ENCODE peak calls at places on chromosomes 11 and 22, in nine cellular contexts. One of them, this sample, is unnamed.

GRCh38 chr11:19557720-19558140 is 154.9 kb upstream of the NAV2 start:
- DNase-seq in right atrium auricular region: peak; percentile 87
- DNase-seq in Caco-2: peak; percentile 84
- DNase-seq in K562: peak; percentile 78
- DNase-seq in astrocyte: peak; percentile 23
- DNase-seq in stomach: peak; percentile 81
- DNase-seq in brain microvascular endothelial cell: peak; percentile 68
- DNase-seq in transverse colon: peak; percentile 88
- DNase-seq in hepatocyte: peak; percentile 90
- DNase-seq in this sample: no peak

GRCh38 chr22:21587803-21588611 is 20.5 kb downstream of the UBE2L3 start:
- DNase-seq in brain microvascular endothelial cell: no peak
- DNase-seq in transverse colon: peak; percentile 22
- DNase-seq in right atrium auricular region: no peak
- DNase-seq in hepatocyte: no peak
- DNase-seq in stomach: no peak
- DNase-seq in astrocyte: peak; percentile 75
- DNase-seq in K562: peak; percentile 74
- DNase-seq in Caco-2: no peak
- DNase-seq in this sample: peak; percentile 8

GRCh38 chr11:117197516-117198456 is 1.4 kb upstream of the TAGLN start:
- DNase-seq in K562: peak; percentile 56
- DNase-seq in hepatocyte: peak; percentile 36
- DNase-seq in stomach: peak; percentile 57
- DNase-seq in Caco-2: no peak
- DNase-seq in right atrium auricular region: no peak
- DNase-seq in astrocyte: no peak
- DNase-seq in brain microvascular endothelial cell: no peak
- DNase-seq in transverse colon: peak; percentile 71
- DNase-seq in this sample: no peak

GRCh38 chr11:19060629-19061028 is at the start of gene MRGPRX2:
- DNase-seq in right atrium auricular region: no peak
- DNase-seq in brain microvascular endothelial cell: no peak
- DNase-seq in astrocyte: no peak
- DNase-seq in hepatocyte: no peak
- DNase-seq in transverse colon: no peak
- DNase-seq in stomach: no peak
- DNase-seq in K562: no peak
- DNase-seq in Caco-2: no peak
- DNase-seq in this sample: no peak

GRCh38 chr11:106697058-106697457 is 321.2 kb downstream of the GUCY1A2 start:
- DNase-seq in hepatocyte: peak; percentile 4
- DNase-seq in right atrium auricular region: no peak
- DNase-seq in brain microvascular endothelial cell: peak; percentile 57
- DNase-seq in Caco-2: no peak
- DNase-seq in K562: no peak
- DNase-seq in transverse colon: no peak
- DNase-seq in stomach: no peak
- DNase-seq in astrocyte: peak; percentile 87
- DNase-seq in this sample: peak; percentile 28

GRCh38 chr11:84129961-84130576 is 843.9 kb upstream of the CCDC90B start:
- DNase-seq in brain microvascular endothelial cell: no peak
- DNase-seq in right atrium auricular region: no peak
- DNase-seq in transverse colon: no peak
- DNase-seq in astrocyte: no peak
- DNase-seq in Caco-2: no peak
- DNase-seq in stomach: no peak
- DNase-seq in K562: no peak
- DNase-seq in hepatocyte: no peak
- DNase-seq in this sample: no peak

GRCh38 chr11:82790723-82791487 is 57.2 kb upstream of the FAM181B start:
- DNase-seq in hepatocyte: peak; percentile 14
- DNase-seq in Caco-2: no peak
- DNase-seq in transverse colon: no peak
- DNase-seq in brain microvascular endothelial cell: no peak
- DNase-seq in astrocyte: peak; percentile 53
- DNase-seq in stomach: no peak
- DNase-seq in right atrium auricular region: no peak
- DNase-seq in K562: peak; percentile 32
- DNase-seq in this sample: no peak

GRCh38 chr11:35030716-35031213 is 108.2 kb upstream of the CD44 start:
- DNase-seq in K562: peak; percentile 54
- DNase-seq in stomach: no peak
- DNase-seq in right atrium auricular region: peak; percentile 83
- DNase-seq in brain microvascular endothelial cell: peak; percentile 98
- DNase-seq in astrocyte: peak; percentile 95
- DNase-seq in Caco-2: no peak
- DNase-seq in hepatocyte: peak; percentile 69
- DNase-seq in transverse colon: peak; percentile 25
- DNase-seq in this sample: peak; percentile 79

GRCh38 chr22:40487663-40488249 is 117.4 kb downstream of the SGSM3 start:
- DNase-seq in right atrium auricular region: no peak
- DNase-seq in Caco-2: no peak
- DNase-seq in stomach: no peak
- DNase-seq in hepatocyte: peak; percentile 28
- DNase-seq in astrocyte: no peak
- DNase-seq in brain microvascular endothelial cell: no peak
- DNase-seq in K562: peak; percentile 20
- DNase-seq in transverse colon: no peak
- DNase-seq in this sample: no peak

GRCh38 chr11:32081129-32081641 is 9.7 kb upstream of the RCN1 start:
- DNase-seq in astrocyte: peak; percentile 47
- DNase-seq in brain microvascular endothelial cell: peak; percentile 40
- DNase-seq in right atrium auricular region: no peak
- DNase-seq in Caco-2: no peak
- DNase-seq in transverse colon: no peak
- DNase-seq in stomach: no peak
- DNase-seq in hepatocyte: peak; percentile 35
- DNase-seq in K562: no peak
- DNase-seq in this sample: no peak

GRCh38 chr11:60363542-60364525 is 14.5 kb upstream of the MS4A7 start:
- DNase-seq in astrocyte: peak; percentile 9
- DNase-seq in hepatocyte: peak; percentile 71
- DNase-seq in K562: peak; percentile 48
- DNase-seq in right atrium auricular region: peak; percentile 78
- DNase-seq in Caco-2: peak; percentile 55
- DNase-seq in transverse colon: peak; percentile 76
- DNase-seq in brain microvascular endothelial cell: peak; percentile 59
- DNase-seq in stomach: peak; percentile 71
- DNase-seq in this sample: peak; percentile 2

GRCh38 chr22:32469799-32470212 is 4.8 kb upstream of the FBXO7 start:
- DNase-seq in transverse colon: peak; percentile 10
- DNase-seq in hepatocyte: peak; percentile 55
- DNase-seq in astrocyte: peak; percentile 57
- DNase-seq in stomach: no peak
- DNase-seq in brain microvascular endothelial cell: peak; percentile 76
- DNase-seq in K562: peak; percentile 47
- DNase-seq in Caco-2: no peak
- DNase-seq in right atrium auricular region: no peak
- DNase-seq in this sample: peak; percentile 74

GRCh38 chr11:66066751-66067150 is 3.3 kb upstream of the PACS1 start:
- DNase-seq in right atrium auricular region: no peak
- DNase-seq in K562: no peak
- DNase-seq in astrocyte: no peak
- DNase-seq in Caco-2: no peak
- DNase-seq in transverse colon: no peak
- DNase-seq in brain microvascular endothelial cell: no peak
- DNase-seq in hepatocyte: no peak
- DNase-seq in stomach: no peak
- DNase-seq in this sample: no peak

GRCh38 chr11:60847281-60847680 is 5.4 kb downstream of the CCDC86 start:
- DNase-seq in stomach: no peak
- DNase-seq in right atrium auricular region: no peak
- DNase-seq in hepatocyte: no peak
- DNase-seq in astrocyte: no peak
- DNase-seq in transverse colon: no peak
- DNase-seq in Caco-2: no peak
- DNase-seq in brain microvascular endothelial cell: no peak
- DNase-seq in K562: no peak
- DNase-seq in this sample: no peak

GRCh38 chr22:20238567-20239062 is 29.5 kb downstream of the RTN4R start:
- DNase-seq in astrocyte: no peak
- DNase-seq in Caco-2: peak; percentile 70
- DNase-seq in stomach: peak; percentile 77
- DNase-seq in right atrium auricular region: no peak
- DNase-seq in transverse colon: peak; percentile 44
- DNase-seq in K562: peak; percentile 99
- DNase-seq in hepatocyte: peak; percentile 75
- DNase-seq in brain microvascular endothelial cell: no peak
- DNase-seq in this sample: no peak

GRCh38 chr11:1706634-1707400 is 9.8 kb downstream of the KRTAP5-6 start:
- DNase-seq in transverse colon: no peak
- DNase-seq in brain microvascular endothelial cell: no peak
- DNase-seq in right atrium auricular region: no peak
- DNase-seq in stomach: no peak
- DNase-seq in K562: no peak
- DNase-seq in Caco-2: peak; percentile 20
- DNase-seq in hepatocyte: peak; percentile 23
- DNase-seq in astrocyte: no peak
- DNase-seq in this sample: no peak
- TF ChIP-seq CTCF in transverse colon: no peak
- TF ChIP-seq CTCF in brain microvascular endothelial cell: no peak
- TF ChIP-seq CTCF in right atrium auricular region: peak; percentile 28
- TF ChIP-seq CTCF in stomach: no peak
- TF ChIP-seq CTCF in K562: peak; percentile 58
- TF ChIP-seq CTCF in Caco-2: no peak
- TF ChIP-seq CTCF in hepatocyte: peak; percentile 15
- TF ChIP-seq CTCF in astrocyte: no peak
- TF ChIP-seq CTCF in this sample: peak; percentile 32

GRCh38 chr22:44496844-44497217 is 1.2 kb downstream of the RTL6 start:
- DNase-seq in K562: no peak
- DNase-seq in Caco-2: no peak
- DNase-seq in transverse colon: no peak
- DNase-seq in stomach: no peak
- DNase-seq in brain microvascular endothelial cell: no peak
- DNase-seq in hepatocyte: no peak
- DNase-seq in astrocyte: no peak
- DNase-seq in right atrium auricular region: peak; percentile 54
- DNase-seq in this sample: no peak
- H3K4me3 ChIP-seq in K562: no peak overlapping the region
- H3K4me3 ChIP-seq in Caco-2: no peak overlapping the region
- H3K4me3 ChIP-seq in transverse colon: peak overlapping the region; percentile 88
- H3K4me3 ChIP-seq in stomach: peak overlapping the region; percentile 65
- H3K4me3 ChIP-seq in brain microvascular endothelial cell: no peak overlapping the region
- H3K4me3 ChIP-seq in hepatocyte: no peak overlapping the region
- H3K4me3 ChIP-seq in astrocyte: peak overlapping the region; percentile 70
- H3K4me3 ChIP-seq in right atrium auricular region: peak overlapping the region; percentile 86
- H3K4me3 ChIP-seq in this sample: peak overlapping the region; percentile 53

GRCh38 chr11:9852465-9852864 is 188.6 kb downstream of the SWAP70 start:
- DNase-seq in brain microvascular endothelial cell: peak; percentile 35
- DNase-seq in transverse colon: no peak
- DNase-seq in stomach: no peak
- DNase-seq in hepatocyte: no peak
- DNase-seq in K562: no peak
- DNase-seq in astrocyte: peak; percentile 42
- DNase-seq in right atrium auricular region: no peak
- DNase-seq in Caco-2: no peak
- DNase-seq in this sample: no peak

GRCh38 chr11:9847636-9848035 is 183.8 kb downstream of the SWAP70 start:
- DNase-seq in right atrium auricular region: no peak
- DNase-seq in transverse colon: no peak
- DNase-seq in Caco-2: no peak
- DNase-seq in hepatocyte: no peak
- DNase-seq in K562: no peak
- DNase-seq in stomach: no peak
- DNase-seq in astrocyte: no peak
- DNase-seq in brain microvascular endothelial cell: no peak
- DNase-seq in this sample: no peak

GRCh38 chr11:9850224-9850895 is 186.5 kb downstream of the SWAP70 start:
- DNase-seq in hepatocyte: no peak
- DNase-seq in stomach: no peak
- DNase-seq in astrocyte: no peak
- DNase-seq in right atrium auricular region: no peak
- DNase-seq in transverse colon: no peak
- DNase-seq in Caco-2: no peak
- DNase-seq in brain microvascular endothelial cell: no peak
- DNase-seq in K562: no peak
- DNase-seq in this sample: no peak

GRCh38 chr11:9851366-9851765 is 187.5 kb downstream of the SWAP70 start:
- DNase-seq in K562: no peak
- DNase-seq in brain microvascular endothelial cell: no peak
- DNase-seq in right atrium auricular region: no peak
- DNase-seq in transverse colon: no peak
- DNase-seq in stomach: no peak
- DNase-seq in Caco-2: no peak
- DNase-seq in astrocyte: peak; percentile 59
- DNase-seq in hepatocyte: no peak
- DNase-seq in this sample: no peak

DNA sequence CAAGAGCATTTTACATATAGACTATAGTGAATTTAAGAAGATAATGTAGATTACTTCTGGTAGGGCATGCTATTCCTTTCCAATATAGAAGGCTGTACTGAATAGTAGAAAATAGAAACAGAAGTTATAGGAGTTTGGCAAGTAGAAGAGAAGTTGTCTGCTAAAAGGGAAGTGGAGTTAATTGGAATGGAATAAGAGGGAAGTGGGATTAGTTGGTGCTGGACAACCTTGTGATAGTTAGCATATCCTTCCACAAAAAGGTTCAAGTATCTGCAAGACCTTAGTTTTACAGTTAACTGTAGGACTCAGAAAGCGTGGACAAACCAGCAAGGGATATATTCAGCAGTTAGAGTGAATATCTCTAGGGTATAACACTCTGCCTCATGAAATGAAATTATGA is 185.5 kb downstream of the SWAP70 start:
- DNase-seq in hepatocyte: no peak
- DNase-seq in Caco-2: no peak
- DNase-seq in brain microvascular endothelial cell: no peak
- DNase-seq in astrocyte: no peak
- DNase-seq in right atrium auricular region: no peak
- DNase-seq in transverse colon: no peak
- DNase-seq in K562: no peak
- DNase-seq in stomach: no peak
- DNase-seq in this sample: no peak
- H3K36me3 ChIP-seq in hepatocyte: no peaks in the 10 kb centered on the region
- H3K36me3 ChIP-seq in Caco-2: no peaks in the 10 kb centered on the region
- H3K36me3 ChIP-seq in brain microvascular endothelial cell: no peaks in the 10 kb centered on the region
- H3K36me3 ChIP-seq in astrocyte: peaks cover 6% of the 10 kb centered on the region
- H3K36me3 ChIP-seq in right atrium auricular region: peaks cover 26% of the 10 kb centered on the region
- H3K36me3 ChIP-seq in transverse colon: no peaks in the 10 kb centered on the region
- H3K36me3 ChIP-seq in K562: no peaks in the 10 kb centered on the region
- H3K36me3 ChIP-seq in stomach: peaks cover 58% of the 10 kb centered on the region
- H3K36me3 ChIP-seq in this sample: no peaks in the 10 kb centered on the region

DNA sequence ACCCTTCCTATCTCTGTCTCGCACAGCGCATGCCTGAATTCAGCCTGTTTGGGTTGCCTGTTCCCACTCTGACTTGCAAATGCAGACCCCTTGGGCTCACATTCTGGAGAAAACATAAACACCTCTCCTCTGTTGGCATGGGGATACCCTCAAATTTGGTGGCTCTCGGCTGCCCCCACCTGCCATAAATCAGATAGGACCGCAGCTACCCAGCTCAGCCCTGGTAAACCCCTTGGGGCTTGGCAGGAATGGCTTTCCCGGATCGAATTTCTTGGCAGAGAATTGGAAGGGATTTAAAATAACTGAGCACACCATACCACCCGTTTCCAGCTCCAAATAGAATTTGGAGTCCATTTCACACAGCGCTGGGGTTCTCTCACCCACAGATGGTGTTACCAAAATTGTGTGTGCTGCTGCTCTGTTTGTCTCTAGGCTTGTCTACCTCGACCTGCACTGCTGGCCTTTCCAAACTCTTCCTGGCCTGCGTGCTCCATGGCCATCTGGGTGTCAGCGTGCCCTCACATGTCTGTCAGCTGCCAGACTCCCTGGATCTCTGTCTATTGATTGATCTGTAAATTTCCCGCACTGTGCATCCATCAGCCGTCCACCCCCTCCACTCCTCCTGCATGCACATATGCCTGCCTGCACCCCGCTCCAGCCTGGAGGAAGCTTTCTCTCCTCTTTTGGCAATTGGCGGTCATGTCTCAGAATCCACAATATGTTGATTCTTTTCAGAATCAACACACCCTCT is 134.0 kb downstream of the NTM start:
- DNase-seq in right atrium auricular region: no peak
- DNase-seq in astrocyte: no peak
- DNase-seq in hepatocyte: peak; percentile 20
- DNase-seq in K562: no peak
- DNase-seq in transverse colon: no peak
- DNase-seq in brain microvascular endothelial cell: no peak
- DNase-seq in Caco-2: no peak
- DNase-seq in stomach: peak; percentile 40
- DNase-seq in this sample: no peak
- TF ChIP-seq CTCF in right atrium auricular region: peak; percentile 46
- TF ChIP-seq CTCF in astrocyte: peak; percentile 15
- TF ChIP-seq CTCF in hepatocyte: peak; percentile 34
- TF ChIP-seq CTCF in K562: no peak
- TF ChIP-seq CTCF in transverse colon: no peak
- TF ChIP-seq CTCF in brain microvascular endothelial cell: peak; percentile 41
- TF ChIP-seq CTCF in Caco-2: no peak
- TF ChIP-seq CTCF in stomach: no peak
- TF ChIP-seq CTCF in this sample: no peak

This sample was measured in BJ.